ENCODE peak calls at places on chromosome 21, in six cellular contexts. M, H, S, Y, G and O are unnamed samples.
A peak's percentile ranks its signal among the peaks of the same experiment; 100 is the strongest.

GRCh38 chr21:27464643-27465042 is 497.8 kb upstream of the ADAMTS5 start:
- DNase-seq in M (no peak), H (no peak), S (no peak), Y (no peak), G (no peak), O (no peak)

GRCh38 chr21:41166947-41167346 is 1.0 kb upstream of the BACE2 start:
- DNase-seq in M (peak; percentile 20), H (no peak), S (no peak), Y (no peak), G (no peak), O (no peak)

GRCh38 chr21:36323032-36323431 is 3.0 kb downstream of the MORC3 start:
- DNase-seq in M (no peak), H (no peak), S (no peak), Y (no peak), G (no peak), O (peak; percentile 20)

GRCh38 chr21:43347864-43348766 is 78.8 kb downstream of the SIK1 start:
- DNase-seq in M (no peak), H (no peak), S (no peak), Y (no peak), G (no peak), O (no peak)

GRCh38 chr21:26842976-26843911 is 2.0 kb downstream of the ADAMTS1 start:
- DNase-seq in M (peak; percentile 72), H (no peak), S (no peak), Y (no peak), G (no peak), O (peak; percentile 96)

GRCh38 chr21:17406202-17406601 is 106.6 kb upstream of the CXADR start:
- DNase-seq in M (no peak), H (no peak), S (no peak), Y (no peak), G (no peak), O (no peak)

GRCh38 chr21:37984416-37984815 is 68.2 kb upstream of the KCNJ6 start:
- DNase-seq in M (no peak), H (no peak), S (no peak), Y (no peak), G (no peak), O (no peak)

GRCh38 chr21:42493109-42494060 is 2.6 kb downstream of the RSPH1 start:
- DNase-seq in M (no peak), H (no peak), S (no peak), Y (no peak), G (no peak), O (no peak)

GRCh38 chr21:26686278-26686677 is 113.2 kb upstream of the CYYR1 start:
- DNase-seq in M (peak; percentile 17), H (no peak), S (no peak), Y (peak; percentile 1), G (no peak), O (peak; percentile 44)

GRCh38 chr21:41361786-41362604 is at the start of gene MX2:
- DNase-seq in M (no peak), H (no peak), S (peak; percentile 35), Y (no peak), G (peak; percentile 91), O (peak; percentile 81)

GRCh38 chr21:15031790-15032357 is 32.9 kb downstream of the NRIP1 start:
- DNase-seq in M (no peak), H (no peak), S (no peak), Y (no peak), G (no peak), O (peak; percentile 68)

GRCh38 chr21:29215709-29216108 is 83.0 kb upstream of the BACH1 start:
- DNase-seq in M (no peak), H (no peak), S (no peak), Y (no peak), G (no peak), O (peak; percentile 41)

GRCh38 chr21:42190492-42190875 is 28.5 kb upstream of the ABCG1 start:
- DNase-seq in M (no peak), H (no peak), S (no peak), Y (no peak), G (no peak), O (no peak)

GRCh38 chr21:29030909-29031308 is 6.4 kb downstream of the USP16 start:
- DNase-seq in M (no peak), H (no peak), S (no peak), Y (no peak), G (no peak), O (no peak)

GRCh38 chr21:37208056-37208705 is 59.0 kb downstream of the VPS26C start:
- DNase-seq in M (peak; percentile 56), H (peak; percentile 36), S (peak; percentile 13), Y (no peak), G (peak; percentile 68), O (no peak)

GRCh38 chr21:14901482-14901958 is 163.3 kb downstream of the NRIP1 start:
- DNase-seq in M (no peak), H (no peak), S (no peak), Y (no peak), G (no peak), O (peak; percentile 64)

GRCh38 chr21:22476726-22477646 is 1478.8 kb downstream of the NCAM2 start:
- DNase-seq in M (no peak), H (no peak), S (no peak), Y (no peak), G (no peak), O (no peak)

GRCh38 chr21:28104346-28104745 is 888.3 kb downstream of the LTN1 start:
- DNase-seq in M (peak; percentile 57), H (no peak), S (no peak), Y (no peak), G (no peak), O (no peak)

GRCh38 chr21:14559144-14559543 is 13.0 kb upstream of the SAMSN1 start:
- DNase-seq in M (no peak), H (no peak), S (no peak), Y (no peak), G (no peak), O (no peak)

GRCh38 chr21:17818158-17819113 is 720 bp downstream of the C21orf91 start:
- DNase-seq in M (peak; percentile 8), H (no peak), S (peak; percentile 9), Y (peak; percentile 1), G (no peak), O (peak; percentile 23)

GRCh38 chr21:25191141-25191540 is 416.1 kb downstream of the MRPL39 start:
- DNase-seq in M (no peak), H (no peak), S (no peak), Y (no peak), G (peak; percentile 65), O (no peak)
- TF ChIP-seq SMC3 in M (no peak), H (no peak), S (no peak), Y (no peak), G (no peak), O (no peak)

DNA sequence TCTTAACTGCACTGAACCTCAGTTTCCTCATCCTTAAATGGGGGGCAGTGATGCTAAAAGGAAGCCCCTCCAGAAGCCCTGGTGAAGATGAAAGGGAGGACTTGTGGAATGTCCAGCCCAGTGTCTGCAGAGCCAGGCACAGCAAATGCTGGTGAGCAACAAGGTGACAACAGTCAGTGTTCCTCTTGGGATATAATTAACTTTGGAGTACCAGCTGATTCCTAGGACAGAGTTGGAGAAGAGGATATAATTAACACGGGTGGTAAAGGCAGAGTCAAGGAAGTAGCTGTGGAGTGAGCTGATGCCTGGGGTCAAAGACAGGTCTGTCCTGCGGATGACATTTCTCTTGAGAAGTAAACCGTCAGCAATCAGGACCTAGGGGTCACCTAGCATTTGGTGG is 60.7 kb upstream of the MRPS6 start:
- DNase-seq in M (no peak), H (no peak), S (no peak), Y (no peak), G (no peak), O (no peak)
- TF ChIP-seq SMC3 in M (no peak), H (no peak), S (no peak), Y (no peak), G (no peak), O (no peak)

GRCh38 chr21:39518055-39518844 is 66.5 kb downstream of the SH3BGR start:
- DNase-seq in M (peak; percentile 87), H (peak; percentile 90), S (peak; percentile 60), Y (peak; percentile 69), G (peak; percentile 4), O (peak; percentile 32)
- TF ChIP-seq SMC3 in M (peak; percentile 94), H (peak; percentile 89), S (peak; percentile 81), Y (peak; percentile 90), G (peak; percentile 73), O (peak; percentile 70)

DNA sequence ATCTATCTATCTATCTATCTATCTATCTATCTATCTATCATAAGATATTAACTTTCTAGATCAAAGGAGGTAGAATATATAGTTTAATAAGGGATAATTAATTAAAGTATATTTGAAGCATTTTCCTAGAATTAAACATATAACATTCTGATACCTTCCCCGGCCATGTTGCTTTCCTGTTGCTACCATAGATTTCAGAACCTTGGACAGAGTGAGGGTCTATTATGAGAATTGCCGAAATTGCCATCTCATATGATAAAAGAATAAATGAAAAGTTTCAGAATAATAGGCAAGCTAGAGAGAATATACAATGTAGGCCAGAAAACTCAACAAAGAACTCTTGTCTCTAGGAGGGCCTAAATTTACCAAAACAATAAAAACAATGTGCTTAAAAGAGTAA is 706.1 kb upstream of the TMPRSS15 start:
- DNase-seq in M (no peak), H (no peak), S (no peak), Y (no peak), G (no peak), O (no peak)
- TF ChIP-seq SMC3 in M (no peak), H (no peak), S (no peak), Y (no peak), G (no peak), O (no peak)

GRCh38 chr21:39124852-39125251 is 58.4 kb downstream of the PSMG1 start:
- DNase-seq in M (no peak), H (no peak), S (no peak), Y (no peak), G (no peak), O (no peak)

GRCh38 chr21:39123375-39123774 is 59.9 kb downstream of the PSMG1 start:
- DNase-seq in M (no peak), H (no peak), S (no peak), Y (no peak), G (no peak), O (no peak)

GRCh38 chr21:39125752-39126485 is 57.3 kb downstream of the PSMG1 start:
- DNase-seq in M (peak; percentile 70), H (no peak), S (peak; percentile 80), Y (no peak), G (no peak), O (peak; percentile 78)

GRCh38 chr21:39127506-39127905 is 55.7 kb downstream of the PSMG1 start:
- DNase-seq in M (no peak), H (no peak), S (no peak), Y (no peak), G (no peak), O (no peak)

GRCh38 chr21:39126486-39126806 is 56.8 kb downstream of the PSMG1 start:
- DNase-seq in M (no peak), H (no peak), S (no peak), Y (no peak), G (no peak), O (no peak)
- TF ChIP-seq SMC3 in M (no peak), H (no peak), S (no peak), Y (no peak), G (no peak), O (no peak)

DNA sequence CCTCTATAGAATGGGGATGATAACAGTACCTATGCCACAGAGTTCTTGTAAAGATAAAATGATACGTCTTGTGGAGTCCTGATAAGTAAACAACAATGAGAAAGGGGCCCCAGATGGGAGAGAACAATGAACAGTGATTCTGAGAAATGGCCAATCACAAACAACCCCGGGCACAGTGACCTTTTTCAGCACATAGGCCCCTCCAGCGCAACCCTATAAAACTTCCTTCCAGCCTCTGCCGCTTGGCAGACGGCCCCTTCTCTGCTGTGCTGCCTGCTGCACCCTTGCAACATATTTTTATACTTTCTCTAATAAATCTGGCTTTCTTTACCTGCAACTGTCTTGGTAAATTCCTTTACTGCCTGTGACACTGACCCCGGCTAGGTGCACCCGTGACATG is 8.9 kb downstream of the RCAN1 start:
- DNase-seq in M (no peak), H (no peak), S (no peak), Y (no peak), G (no peak), O (no peak)
- TF ChIP-seq SMC3 in M (no peak), H (no peak), S (no peak), Y (no peak), G (no peak), O (no peak)